ENCODE peak calls at places on chromosomes 12 and 14, in four cellular contexts. E, F, T and S are unnamed samples.

GRCh38 chr12:304815-305214 is 42.2 kb upstream of the SLC6A13 start:
- DNase-seq in E (peak; percentile 22), F (no peak), T (no peak), S (no peak)

GRCh38 chr12:74021937-74022336 is 515.7 kb upstream of the ATXN7L3B start:
- DNase-seq in E (peak; percentile 77), F (peak; percentile 14), T (no peak), S (no peak)

GRCh38 chr12:63354919-63355318 is 203.9 kb upstream of the AVPR1A start:
- DNase-seq in E (peak; percentile 16), F (no peak), T (no peak), S (no peak)

GRCh38 chr12:80802652-80803051 is 85.9 kb downstream of the MYF5 start:
- DNase-seq in E (no peak), F (no peak), T (no peak), S (no peak)

GRCh38 chr14:33986804-33987203 is 35.9 kb upstream of the EGLN3 start:
- DNase-seq in E (peak; percentile 86), F (no peak), T (no peak), S (no peak)

GRCh38 chr12:131104464-131105350 is 151.0 kb downstream of the ADGRD1 start:
- DNase-seq in E (peak; percentile 6), F (peak; percentile 29), T (peak; percentile 87), S (no peak)

GRCh38 chr14:93905623-93906022 is 21.5 kb upstream of the FAM181A start:
- DNase-seq in E (no peak), F (no peak), T (no peak), S (no peak)

GRCh38 chr12:30063435-30063945 is 279.7 kb upstream of the TMTC1 start:
- DNase-seq in E (no peak), F (no peak), T (no peak), S (no peak)

GRCh38 chr12:120110550-120111501 is 5.7 kb downstream of the RAB35 start:
- DNase-seq in E (peak; percentile 22), F (peak; percentile 78), T (no peak), S (no peak)

GRCh38 chr14:25396128-25396527 is 346.2 kb upstream of the STXBP6 start:
- DNase-seq in E (no peak), F (no peak), T (no peak), S (no peak)

GRCh38 chr12:28092396-28092795 is 97.9 kb upstream of the CCDC91 start:
- DNase-seq in E (no peak), F (no peak), T (no peak), S (no peak)